ENCODE peak calls at places on chromosomes 12 and 14, in eight cellular contexts. One of them, this sample, is unnamed.

GRCh38 chr12:48838048-48838447 is 13.9 kb downstream of the DDX23 start:
- DNase-seq in IMR-90: no peak
- DNase-seq in transverse colon: no peak
- DNase-seq in heart right ventricle: no peak
- DNase-seq in mesothelial cell of epicardium: no peak
- DNase-seq in HFF-Myc: no peak
- DNase-seq in GM13977: no peak
- DNase-seq in psoas muscle: no peak
- DNase-seq in this sample: no peak

GRCh38 chr12:84811291-84811690 is 101.3 kb downstream of the SLC6A15 start:
- DNase-seq in IMR-90: peak; percentile 10
- DNase-seq in transverse colon: no peak
- DNase-seq in heart right ventricle: no peak
- DNase-seq in mesothelial cell of epicardium: no peak
- DNase-seq in HFF-Myc: no peak
- DNase-seq in GM13977: no peak
- DNase-seq in psoas muscle: no peak
- DNase-seq in this sample: no peak

GRCh38 chr12:16692099-16692498 is 86.1 kb upstream of the LMO3 start:
- DNase-seq in IMR-90: no peak
- DNase-seq in transverse colon: no peak
- DNase-seq in heart right ventricle: no peak
- DNase-seq in mesothelial cell of epicardium: no peak
- DNase-seq in HFF-Myc: no peak
- DNase-seq in GM13977: no peak
- DNase-seq in psoas muscle: no peak
- DNase-seq in this sample: no peak

GRCh38 chr12:67661311-67662011 is 12.9 kb downstream of the DYRK2 start:
- DNase-seq in IMR-90: peak; percentile 87
- DNase-seq in transverse colon: no peak
- DNase-seq in heart right ventricle: no peak
- DNase-seq in mesothelial cell of epicardium: no peak
- DNase-seq in HFF-Myc: peak; percentile 90
- DNase-seq in GM13977: no peak
- DNase-seq in psoas muscle: no peak
- DNase-seq in this sample: no peak

GRCh38 chr12:79454338-79454777 is 236.4 kb downstream of the PAWR start:
- DNase-seq in IMR-90: peak; percentile 78
- DNase-seq in transverse colon: no peak
- DNase-seq in heart right ventricle: no peak
- DNase-seq in mesothelial cell of epicardium: no peak
- DNase-seq in HFF-Myc: peak; percentile 25
- DNase-seq in GM13977: no peak
- DNase-seq in psoas muscle: no peak
- DNase-seq in this sample: no peak

GRCh38 chr12:76030378-76031080 is 1.0 kb downstream of the PHLDA1 start:
- DNase-seq in IMR-90: peak; percentile 52
- DNase-seq in transverse colon: peak; percentile 24
- DNase-seq in heart right ventricle: peak; percentile 26
- DNase-seq in mesothelial cell of epicardium: peak; percentile 51
- DNase-seq in HFF-Myc: no peak
- DNase-seq in GM13977: peak; percentile 53
- DNase-seq in psoas muscle: peak; percentile 63
- DNase-seq in this sample: peak; percentile 67

GRCh38 chr12:45354399-45354798 is 138.5 kb downstream of the ANO6 start:
- DNase-seq in IMR-90: no peak
- DNase-seq in transverse colon: no peak
- DNase-seq in heart right ventricle: no peak
- DNase-seq in mesothelial cell of epicardium: no peak
- DNase-seq in HFF-Myc: no peak
- DNase-seq in GM13977: no peak
- DNase-seq in psoas muscle: no peak
- DNase-seq in this sample: no peak

GRCh38 chr12:131713349-131713748 is 2.5 kb downstream of the SFSWAP start:
- DNase-seq in IMR-90: no peak
- DNase-seq in transverse colon: no peak
- DNase-seq in heart right ventricle: no peak
- DNase-seq in mesothelial cell of epicardium: no peak
- DNase-seq in HFF-Myc: no peak
- DNase-seq in GM13977: no peak
- DNase-seq in psoas muscle: no peak
- DNase-seq in this sample: no peak

GRCh38 chr12:108419949-108420348 is 80.8 kb upstream of the CMKLR1 start:
- DNase-seq in IMR-90: no peak
- DNase-seq in transverse colon: no peak
- DNase-seq in heart right ventricle: no peak
- DNase-seq in mesothelial cell of epicardium: no peak
- DNase-seq in HFF-Myc: no peak
- DNase-seq in GM13977: no peak
- DNase-seq in psoas muscle: no peak
- DNase-seq in this sample: no peak

GRCh38 chr14:34711169-34711568 is 3.2 kb downstream of the CFL2 start:
- DNase-seq in IMR-90: peak; percentile 94
- DNase-seq in transverse colon: peak; percentile 13
- DNase-seq in heart right ventricle: peak; percentile 33
- DNase-seq in mesothelial cell of epicardium: no peak
- DNase-seq in HFF-Myc: peak; percentile 93
- DNase-seq in GM13977: peak; percentile 73
- DNase-seq in psoas muscle: no peak
- DNase-seq in this sample: no peak

GRCh38 chr14:89977668-89978067 is 21.9 kb downstream of the TDP1 start:
- DNase-seq in IMR-90: no peak
- DNase-seq in transverse colon: no peak
- DNase-seq in heart right ventricle: no peak
- DNase-seq in mesothelial cell of epicardium: no peak
- DNase-seq in HFF-Myc: no peak
- DNase-seq in GM13977: no peak
- DNase-seq in psoas muscle: no peak
- DNase-seq in this sample: no peak

GRCh38 chr14:91231446-91231845 is 13.1 kb downstream of the GPR68 start:
- DNase-seq in IMR-90: peak; percentile 15
- DNase-seq in transverse colon: no peak
- DNase-seq in heart right ventricle: no peak
- DNase-seq in mesothelial cell of epicardium: no peak
- DNase-seq in HFF-Myc: no peak
- DNase-seq in GM13977: no peak
- DNase-seq in psoas muscle: no peak
- DNase-seq in this sample: no peak

GRCh38 chr12:51752490-51752889 is 96.0 kb downstream of the FIGNL2 start:
- DNase-seq in IMR-90: peak; percentile 94
- DNase-seq in transverse colon: peak; percentile 27
- DNase-seq in heart right ventricle: peak; percentile 76
- DNase-seq in mesothelial cell of epicardium: peak; percentile 47
- DNase-seq in HFF-Myc: peak; percentile 19
- DNase-seq in GM13977: no peak
- DNase-seq in psoas muscle: peak; percentile 63
- DNase-seq in this sample: no peak

GRCh38 chr12:53735556-53735955 is 8.3 kb upstream of the CALCOCO1 start:
- DNase-seq in IMR-90: no peak
- DNase-seq in transverse colon: no peak
- DNase-seq in heart right ventricle: peak; percentile 37
- DNase-seq in mesothelial cell of epicardium: no peak
- DNase-seq in HFF-Myc: no peak
- DNase-seq in GM13977: no peak
- DNase-seq in psoas muscle: peak; percentile 77
- DNase-seq in this sample: no peak

GRCh38 chr12:92675092-92675865 is 27.5 kb upstream of the PLEKHG7 start:
- DNase-seq in IMR-90: peak; percentile 18
- DNase-seq in transverse colon: no peak
- DNase-seq in heart right ventricle: no peak
- DNase-seq in mesothelial cell of epicardium: no peak
- DNase-seq in HFF-Myc: no peak
- DNase-seq in GM13977: no peak
- DNase-seq in psoas muscle: no peak
- DNase-seq in this sample: no peak

GRCh38 chr14:59229653-59230406 is 41.4 kb downstream of the DAAM1 start:
- DNase-seq in IMR-90: no peak
- DNase-seq in transverse colon: no peak
- DNase-seq in heart right ventricle: no peak
- DNase-seq in mesothelial cell of epicardium: no peak
- DNase-seq in HFF-Myc: no peak
- DNase-seq in GM13977: no peak
- DNase-seq in psoas muscle: no peak
- DNase-seq in this sample: no peak

DNA sequence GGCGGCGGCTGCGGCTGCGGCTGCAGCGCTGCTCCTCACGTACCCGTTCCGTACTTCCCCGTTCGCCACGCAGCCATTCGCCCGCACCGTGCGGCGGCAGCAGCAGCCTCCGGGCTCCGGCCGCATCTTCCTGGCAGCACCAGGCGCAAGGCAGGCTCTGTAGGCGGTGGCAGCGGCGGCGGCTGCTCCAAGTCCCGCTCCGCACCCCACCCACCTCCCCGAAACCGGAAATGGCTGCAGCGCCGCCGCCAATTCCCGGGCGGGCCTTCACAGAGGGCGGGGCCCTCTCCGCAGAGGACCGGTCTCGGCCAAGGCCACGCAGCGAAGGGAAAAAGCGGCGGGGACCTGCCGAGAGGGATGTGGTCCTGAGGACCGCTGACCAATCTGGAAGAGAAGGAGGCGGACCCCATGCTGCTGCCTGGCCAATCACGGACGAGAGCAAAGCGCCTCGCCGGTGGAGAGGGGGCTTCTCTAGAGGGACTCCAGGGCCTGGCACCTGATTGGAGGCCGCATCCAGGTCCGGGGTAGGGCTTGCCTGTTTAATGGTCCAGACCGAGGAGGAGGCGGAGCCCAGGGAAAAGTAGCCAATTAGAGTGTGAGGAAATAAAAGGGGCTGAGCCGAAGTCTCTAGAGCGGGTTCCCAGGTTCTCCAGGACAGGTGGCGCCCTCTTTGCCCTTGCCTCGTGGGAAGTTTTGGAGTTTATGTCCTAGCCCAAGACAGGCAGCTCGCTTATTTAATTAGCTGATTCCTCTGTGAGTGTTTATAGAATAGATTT is at the start of gene SPTLC2:
- DNase-seq in IMR-90: peak; percentile 99
- DNase-seq in transverse colon: peak; percentile 98
- DNase-seq in heart right ventricle: peak; percentile 99
- DNase-seq in mesothelial cell of epicardium: peak; percentile 94
- DNase-seq in HFF-Myc: peak; percentile 97
- DNase-seq in GM13977: peak; percentile 98
- DNase-seq in psoas muscle: peak; percentile 99
- DNase-seq in this sample: peak; percentile 94
- TF ChIP-seq CTCF in IMR-90: peak; percentile 15
- TF ChIP-seq CTCF in transverse colon: no peak
- TF ChIP-seq CTCF in heart right ventricle: no peak
- TF ChIP-seq CTCF in mesothelial cell of epicardium: no peak
- TF ChIP-seq CTCF in HFF-Myc: no peak
- TF ChIP-seq CTCF in GM13977: peak; percentile 21
- TF ChIP-seq CTCF in psoas muscle: no peak
- TF ChIP-seq CTCF in this sample: no peak

GRCh38 chr14:72616811-72617210 is 277.1 kb downstream of the DPF3 start:
- DNase-seq in IMR-90: no peak
- DNase-seq in transverse colon: no peak
- DNase-seq in heart right ventricle: no peak
- DNase-seq in mesothelial cell of epicardium: no peak
- DNase-seq in HFF-Myc: no peak
- DNase-seq in GM13977: no peak
- DNase-seq in psoas muscle: no peak
- DNase-seq in this sample: no peak
- TF ChIP-seq CTCF in IMR-90: no peak
- TF ChIP-seq CTCF in transverse colon: no peak
- TF ChIP-seq CTCF in heart right ventricle: no peak
- TF ChIP-seq CTCF in mesothelial cell of epicardium: no peak
- TF ChIP-seq CTCF in HFF-Myc: no peak
- TF ChIP-seq CTCF in GM13977: no peak
- TF ChIP-seq CTCF in psoas muscle: no peak
- TF ChIP-seq CTCF in this sample: no peak

GRCh38 chr14:37122919-37123639 is 49.3 kb downstream of the SLC25A21 start:
- DNase-seq in IMR-90: no peak
- DNase-seq in transverse colon: no peak
- DNase-seq in heart right ventricle: no peak
- DNase-seq in mesothelial cell of epicardium: no peak
- DNase-seq in HFF-Myc: no peak
- DNase-seq in GM13977: no peak
- DNase-seq in psoas muscle: no peak
- DNase-seq in this sample: no peak

GRCh38 chr14:37129047-37129446 is 43.4 kb downstream of the SLC25A21 start:
- DNase-seq in IMR-90: no peak
- DNase-seq in transverse colon: no peak
- DNase-seq in heart right ventricle: no peak
- DNase-seq in mesothelial cell of epicardium: no peak
- DNase-seq in HFF-Myc: no peak
- DNase-seq in GM13977: no peak
- DNase-seq in psoas muscle: no peak
- DNase-seq in this sample: no peak

GRCh38 chr14:37122288-37122687 is 50.1 kb downstream of the SLC25A21 start:
- DNase-seq in IMR-90: peak; percentile 85
- DNase-seq in transverse colon: no peak
- DNase-seq in heart right ventricle: no peak
- DNase-seq in mesothelial cell of epicardium: no peak
- DNase-seq in HFF-Myc: no peak
- DNase-seq in GM13977: no peak
- DNase-seq in psoas muscle: no peak
- DNase-seq in this sample: no peak

GRCh38 chr14:37118673-37119366 is 53.6 kb downstream of the SLC25A21 start:
- DNase-seq in IMR-90: no peak
- DNase-seq in transverse colon: no peak
- DNase-seq in heart right ventricle: no peak
- DNase-seq in mesothelial cell of epicardium: no peak
- DNase-seq in HFF-Myc: no peak
- DNase-seq in GM13977: no peak
- DNase-seq in psoas muscle: no peak
- DNase-seq in this sample: no peak

DNA sequence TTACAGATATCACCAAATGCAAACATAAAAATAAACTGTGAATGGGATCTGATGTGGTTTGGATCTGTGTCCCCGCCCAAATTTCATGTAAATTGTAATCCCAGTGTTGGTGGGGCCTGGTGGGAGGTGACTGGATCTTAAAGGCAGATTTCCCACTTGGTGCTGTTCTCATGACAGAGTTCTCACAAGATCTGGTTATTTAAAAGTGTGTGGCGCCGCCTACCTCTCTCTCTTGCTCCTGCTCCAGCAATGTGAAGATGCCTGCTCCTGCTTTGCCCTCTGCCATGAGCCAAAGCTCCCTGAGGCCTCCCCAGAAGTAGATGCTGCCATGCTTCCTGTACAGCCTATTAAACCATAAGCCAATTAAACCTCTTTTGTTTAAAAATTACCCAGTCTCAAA is 47.8 kb downstream of the SLC25A21 start:
- DNase-seq in IMR-90: no peak
- DNase-seq in transverse colon: no peak
- DNase-seq in heart right ventricle: no peak
- DNase-seq in mesothelial cell of epicardium: no peak
- DNase-seq in HFF-Myc: no peak
- DNase-seq in GM13977: no peak
- DNase-seq in psoas muscle: no peak
- DNase-seq in this sample: no peak
- TF ChIP-seq CTCF in IMR-90: no peak
- TF ChIP-seq CTCF in transverse colon: no peak
- TF ChIP-seq CTCF in heart right ventricle: no peak
- TF ChIP-seq CTCF in mesothelial cell of epicardium: no peak
- TF ChIP-seq CTCF in HFF-Myc: no peak
- TF ChIP-seq CTCF in GM13977: no peak
- TF ChIP-seq CTCF in psoas muscle: no peak
- TF ChIP-seq CTCF in this sample: no peak

DNA sequence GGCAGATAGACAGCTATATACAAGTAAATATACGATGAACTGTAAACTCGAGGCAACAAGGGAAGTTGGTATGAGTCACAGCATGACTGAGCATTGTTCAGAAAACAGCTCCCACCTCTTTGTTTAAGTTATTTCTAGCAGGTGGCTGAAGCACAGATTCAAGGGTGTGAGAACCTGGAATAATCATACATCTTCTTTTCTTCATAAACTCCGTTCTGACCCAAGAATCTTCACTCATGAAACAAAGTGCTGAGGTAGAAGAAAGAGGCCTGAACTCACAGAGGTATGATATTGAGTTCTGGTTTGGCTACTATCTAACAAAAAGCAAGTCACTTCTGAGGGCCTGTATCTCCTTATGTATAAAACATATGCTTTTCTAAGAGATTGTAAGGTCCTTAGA is 364.1 kb upstream of the KITLG start:
- DNase-seq in IMR-90: peak; percentile 60
- DNase-seq in transverse colon: no peak
- DNase-seq in heart right ventricle: no peak
- DNase-seq in mesothelial cell of epicardium: no peak
- DNase-seq in HFF-Myc: no peak
- DNase-seq in GM13977: no peak
- DNase-seq in psoas muscle: no peak
- DNase-seq in this sample: no peak
- TF ChIP-seq CTCF in IMR-90: no peak
- TF ChIP-seq CTCF in transverse colon: no peak
- TF ChIP-seq CTCF in heart right ventricle: no peak
- TF ChIP-seq CTCF in mesothelial cell of epicardium: no peak
- TF ChIP-seq CTCF in HFF-Myc: no peak
- TF ChIP-seq CTCF in GM13977: no peak
- TF ChIP-seq CTCF in psoas muscle: no peak
- TF ChIP-seq CTCF in this sample: no peak